ENCODE peak calls at places on chromosomes 12 and 14, in six cellular contexts. K is neural progenitor cell, N is mesendoderm, B is tibial nerve, P is GM23338, Y is heart right ventricle. D is an unnamed sample. For H3K27me3, the result is how much of the 10 kb centered on the place peaks cover.

GRCh38 chr12:4855121-4855924 is 54.4 kb upstream of the KCNA1 start:
- DNase-seq in K (peak), N (peak), B (no peak), P (peak), Y (peak), D (peak)

GRCh38 chr12:77615331-77615730 is 215.4 kb upstream of the NAV3 start:
- DNase-seq in K (peak), N (peak), B (no peak), P (peak), Y (no peak), D (peak)

GRCh38 chr12:64042901-64043300 is 179.2 kb downstream of the KICS2 start:
- DNase-seq in K (no peak), N (no peak), B (no peak), P (no peak), Y (no peak), D (no peak)

GRCh38 chr14:96676161-96676560 is 121.0 kb upstream of the VRK1 start:
- DNase-seq in K (no peak), N (peak), B (no peak), P (no peak), Y (no peak), D (no peak)

GRCh38 chr12:59005195-59005961 is 85.1 kb upstream of the LRIG3 start:
- DNase-seq in K (no peak), N (no peak), B (no peak), P (no peak), Y (no peak), D (no peak)

GRCh38 chr12:103538397-103538796 is 42.6 kb upstream of the C12orf42 start:
- DNase-seq in K (no peak), N (no peak), B (no peak), P (no peak), Y (no peak), D (no peak)

GRCh38 chr14:94925416-94925815 is 155.5 kb upstream of the GSC start:
- DNase-seq in K (no peak), N (no peak), B (no peak), P (no peak), Y (no peak), D (no peak)

GRCh38 chr12:132904718-132905328 is 17.4 kb upstream of the CHFR start:
- DNase-seq in K (peak), N (peak), B (peak), P (peak), Y (peak), D (peak)

GRCh38 chr14:83085141-83085540 is 1551.5 kb upstream of the SEL1L start:
- DNase-seq in K (no peak), N (no peak), B (no peak), P (no peak), Y (no peak), D (no peak)

GRCh38 chr14:97705976-97706375 is 908.8 kb downstream of the VRK1 start:
- DNase-seq in K (no peak), N (no peak), B (no peak), P (no peak), Y (no peak), D (no peak)

DNA sequence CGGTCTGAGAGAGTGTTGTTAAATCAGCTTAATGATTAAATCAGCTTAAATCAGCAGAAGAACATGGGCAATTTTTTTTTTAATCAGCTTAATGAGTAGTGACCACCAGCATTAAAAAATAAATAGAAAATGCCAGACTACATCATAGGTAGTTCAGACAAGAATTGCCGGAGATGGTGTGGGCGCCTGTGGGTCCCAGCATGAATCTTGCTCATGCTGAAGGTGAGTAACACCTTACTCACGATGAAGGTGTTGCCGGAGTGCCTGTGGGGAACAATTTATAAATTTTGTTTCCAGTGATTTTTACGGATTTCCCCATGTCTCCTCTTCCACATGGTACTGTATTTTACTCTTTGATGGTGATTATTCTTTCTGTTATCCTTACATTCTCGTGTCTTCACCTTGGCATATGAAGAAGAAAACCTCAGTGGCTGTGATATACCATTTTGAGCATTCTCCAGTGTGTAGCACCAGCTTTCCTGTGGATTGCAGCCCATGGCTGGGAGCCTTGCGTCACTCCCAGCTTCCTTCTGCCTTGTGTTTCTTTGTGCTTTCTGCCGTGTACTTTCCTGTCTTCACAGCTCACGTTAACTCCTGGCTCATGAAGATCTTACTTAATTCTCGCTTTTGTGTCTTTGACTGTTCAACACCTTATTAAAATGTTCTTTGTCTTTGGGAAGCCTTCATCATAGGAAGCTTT is 4.7 kb downstream of the TDRD9 start:
- DNase-seq in K (no peak), N (no peak), B (no peak), P (no peak), Y (no peak), D (no peak)
- H3K4me3 ChIP-seq in K (no peak), N (no peak), B (no peak), P (no peak), Y (no peak), D (no peak)

GRCh38 chr12:46653311-46653710 is 172.5 kb downstream of the SLC38A4 start:
- DNase-seq in K (no peak), N (no peak), B (no peak), P (no peak), Y (no peak), D (no peak)
- H3K27me3 ChIP-seq in K (under half), N (under half), B (under half), P (under half), Y (under half), D (under half)

DNA sequence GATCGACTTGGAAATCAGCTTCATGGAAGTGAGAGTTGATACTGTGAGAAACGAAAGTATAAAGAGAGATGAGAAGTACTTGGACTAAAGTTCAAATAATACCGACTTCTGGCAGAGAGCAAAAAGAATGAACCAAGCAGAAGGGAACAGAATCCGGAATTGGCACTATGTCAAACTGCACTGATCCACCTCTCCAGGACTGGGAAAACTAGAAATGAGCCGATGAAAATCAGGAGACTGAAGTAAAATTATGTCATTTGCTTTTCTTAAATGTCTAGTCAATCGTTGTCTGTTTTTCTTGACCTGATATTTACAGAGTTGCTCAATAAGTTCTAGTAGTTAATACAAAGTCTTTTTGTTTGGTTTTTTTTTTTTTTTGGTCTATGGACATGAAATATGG is 163.0 kb upstream of the FOXG1 start:
- DNase-seq in K (no peak), N (no peak), B (no peak), P (no peak), Y (no peak), D (no peak)
- H3K4me3 ChIP-seq in K (no peak), N (no peak), B (no peak), P (no peak), Y (no peak), D (no peak)

GRCh38 chr12:113475451-113476085 is 3.9 kb upstream of the LHX5 start:
- DNase-seq in K (peak), N (no peak), B (no peak), P (peak), Y (no peak), D (peak)
- H3K27me3 ChIP-seq in K (under half), N (half or more), B (under half), P (half or more), Y (half or more), D (half or more)

DNA sequence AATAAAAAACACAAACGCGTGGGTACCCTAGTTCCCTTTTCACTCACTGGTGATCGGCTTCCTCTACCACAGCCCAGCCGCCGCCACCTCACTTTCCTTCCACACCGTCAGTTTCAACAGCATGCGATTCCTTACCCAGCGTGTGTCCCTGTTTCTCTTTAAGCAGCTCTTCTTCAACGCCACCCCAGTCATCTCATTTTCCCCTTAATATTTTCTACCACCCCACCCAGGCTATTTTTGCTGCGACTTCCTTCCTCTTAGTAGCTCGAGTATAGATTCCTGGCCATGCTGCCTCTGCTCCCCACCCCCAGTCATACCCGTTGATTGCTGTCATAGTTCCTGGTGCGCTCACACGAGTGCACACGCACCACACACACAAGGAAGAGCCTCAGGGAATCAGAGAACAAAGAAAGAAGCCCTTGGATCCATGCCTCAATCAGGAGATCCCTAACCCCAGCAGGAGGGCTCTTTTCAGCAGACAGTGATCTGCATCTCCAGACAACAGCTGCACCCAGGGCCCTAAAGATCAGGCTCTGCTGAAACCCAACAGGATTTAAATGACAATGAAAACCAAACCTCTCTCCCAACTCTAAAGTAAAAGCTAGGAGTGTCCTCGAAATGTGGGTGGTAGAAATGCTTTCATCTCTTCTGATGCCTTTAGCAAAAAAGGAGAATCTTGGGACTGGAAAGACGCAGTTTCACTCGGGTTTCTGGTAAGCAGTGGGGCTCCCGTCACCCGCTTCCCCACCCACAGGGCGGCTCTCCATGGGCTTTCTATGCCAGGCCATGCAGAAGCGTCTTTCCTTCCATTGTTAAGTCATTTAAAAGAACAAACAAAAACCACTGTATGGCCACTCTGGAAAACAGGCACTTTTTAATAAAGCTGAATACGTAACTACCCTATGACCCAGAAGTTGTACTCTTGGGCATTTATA is 23.8 kb downstream of the VPS37B start:
- DNase-seq in K (peak), N (peak), B (no peak), P (peak), Y (peak), D (peak)
- H3K4me3 ChIP-seq in K (peak), N (no peak), B (no peak), P (peak), Y (peak), D (no peak)

GRCh38 chr14:69625299-69626131 is 14.1 kb downstream of the SUSD6 start:
- DNase-seq in K (no peak), N (no peak), B (no peak), P (no peak), Y (peak), D (no peak)

GRCh38 chr14:69629225-69630127 is 18.1 kb downstream of the SUSD6 start:
- DNase-seq in K (peak), N (no peak), B (no peak), P (no peak), Y (no peak), D (no peak)

GRCh38 chr14:69624131-69624530 is 12.7 kb downstream of the SUSD6 start:
- DNase-seq in K (no peak), N (no peak), B (no peak), P (no peak), Y (no peak), D (no peak)

GRCh38 chr14:69620981-69621380 is 9.6 kb downstream of the SUSD6 start:
- DNase-seq in K (no peak), N (no peak), B (no peak), P (no peak), Y (no peak), D (no peak)

DNA sequence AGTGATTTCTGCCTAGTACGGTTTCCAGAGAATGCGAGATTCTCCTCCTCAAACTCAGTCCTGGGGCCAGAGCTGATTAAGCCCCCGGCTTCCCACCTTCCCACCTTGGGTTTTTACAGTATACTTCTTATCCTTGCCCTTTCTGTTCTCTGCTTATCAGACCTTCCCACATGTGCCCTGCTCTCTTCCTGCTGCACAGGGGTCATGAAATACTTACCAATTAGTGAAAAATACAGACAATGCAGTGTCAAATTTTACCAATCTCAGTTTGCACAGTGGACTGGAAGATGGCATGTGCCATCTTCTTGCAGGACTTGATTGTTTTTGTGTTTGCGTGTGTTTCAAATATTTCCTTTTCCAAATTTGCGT is 14.7 kb downstream of the SUSD6 start:
- DNase-seq in K (no peak), N (no peak), B (no peak), P (no peak), Y (no peak), D (no peak)
- H3K27me3 ChIP-seq in K (under half), N (under half), B (under half), P (under half), Y (under half), D (under half)

GRCh38 chr12:47717443-47718193 is 7.7 kb downstream of the ENDOU start:
- DNase-seq in K (peak), N (peak), B (peak), P (peak), Y (peak), D (peak)
- H3K4me3 ChIP-seq in K (no peak), N (no peak), B (no peak), P (no peak), Y (no peak), D (no peak)

GRCh38 chr12:53738834-53739284 is 11.6 kb upstream of the CALCOCO1 start:
- DNase-seq in K (no peak), N (no peak), B (no peak), P (peak), Y (no peak), D (peak)
- H3K27me3 ChIP-seq in K (half or more), N (under half), B (under half), P (half or more), Y (half or more), D (half or more)

GRCh38 chr12:18339633-18340032 is 78.3 kb downstream of the PIK3C2G start:
- DNase-seq in K (no peak), N (no peak), B (no peak), P (no peak), Y (no peak), D (no peak)

GRCh38 chr12:18340186-18340585 is 78.9 kb downstream of the PIK3C2G start:
- DNase-seq in K (no peak), N (no peak), B (no peak), P (no peak), Y (no peak), D (no peak)

GRCh38 chr12:18340796-18341195 is 79.5 kb downstream of the PIK3C2G start:
- DNase-seq in K (no peak), N (no peak), B (no peak), P (no peak), Y (no peak), D (no peak)

GRCh38 chr12:18343708-18344107 is 82.4 kb downstream of the PIK3C2G start:
- DNase-seq in K (no peak), N (no peak), B (no peak), P (no peak), Y (no peak), D (no peak)

DNA sequence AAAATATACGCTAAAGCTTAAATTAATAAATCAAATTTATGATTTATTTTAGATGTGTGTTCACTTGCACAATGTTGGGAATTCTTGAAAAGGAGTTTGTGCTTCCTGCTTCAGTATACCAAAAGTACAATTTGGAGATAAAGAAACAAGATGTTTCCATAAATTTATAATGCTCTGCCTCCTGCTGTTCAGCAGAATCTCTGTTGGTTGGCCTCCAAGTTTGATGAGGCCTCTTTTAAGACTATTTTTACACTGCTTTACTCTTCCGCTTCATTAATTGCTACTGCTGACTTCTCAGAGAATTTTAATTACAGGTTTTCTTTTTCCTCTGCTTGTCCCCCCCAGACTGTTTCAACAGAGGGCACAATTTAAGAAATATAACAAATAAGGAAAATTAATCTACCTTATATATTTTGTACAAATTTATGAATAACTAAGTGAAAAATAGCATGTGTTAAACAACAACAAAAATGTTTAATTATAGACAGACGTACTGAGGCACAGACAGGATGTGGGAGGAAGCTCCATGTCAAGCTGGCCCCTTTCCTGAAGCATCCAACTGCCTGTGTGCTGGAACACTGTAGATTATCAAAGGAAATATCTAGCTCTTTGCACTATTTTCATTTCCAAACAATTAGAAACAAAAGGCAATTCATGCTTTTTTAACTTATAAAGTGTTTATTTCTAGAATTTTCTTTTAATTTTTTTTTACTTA is 83.9 kb downstream of the PIK3C2G start:
- DNase-seq in K (no peak), N (no peak), B (no peak), P (no peak), Y (no peak), D (no peak)
- H3K4me3 ChIP-seq in K (no peak), N (no peak), B (no peak), P (no peak), Y (no peak), D (no peak)